ENCODE peak calls at places on chromosomes 4 and X, in six cellular contexts. F, T, H, N, Z and P are unnamed samples.

GRCh38 chr4:93084599-93085305 is 743.8 kb upstream of the ATOH1 start:
- DNase-seq in H (no peak), Z (no peak), T (no peak), F (peak), N (no peak), P (peak)

GRCh38 chr4:181807771-181808170 is 435.4 kb upstream of the TENM3 start:
- DNase-seq in H (no peak), F (no peak), N (no peak), Z (no peak), T (no peak), P (no peak)

GRCh38 chr4:76809594-76810305 is 88.2 kb downstream of the SOWAHB start:
- DNase-seq in F (no peak), T (peak), Z (no peak), H (no peak), N (no peak), P (no peak)

GRCh38 chrX:111129949-111130348 is 34.0 kb downstream of the PAK3 start:
- DNase-seq in Z (no peak), N (no peak), F (no peak), H (no peak), T (no peak), P (no peak)

GRCh38 chr4:158302076-158302866 is 92.0 kb downstream of the TMEM144 start:
- DNase-seq in F (no peak), Z (no peak), N (no peak), H (peak), T (no peak), P (no peak)

GRCh38 chr4:71732066-71732465 is 51.8 kb downstream of the GC start:
- DNase-seq in T (no peak), F (no peak), H (peak), Z (no peak), N (no peak), P (no peak)

GRCh38 chr4:108270466-108271450 is 102.0 kb upstream of the LEF1 start:
- DNase-seq in N (no peak), Z (no peak), F (no peak), H (peak), T (no peak), P (no peak)

GRCh38 chr4:37389967-37390580 is 145.5 kb downstream of the NWD2 start:
- DNase-seq in F (peak), T (no peak), H (peak), Z (peak), N (no peak), P (peak)

GRCh38 chr4:173735055-173735454 is 205.0 kb upstream of the HAND2 start:
- DNase-seq in T (no peak), H (no peak), N (no peak), F (no peak), Z (no peak), P (no peak)

GRCh38 chr4:156378053-156378665 is 424.5 kb upstream of the CTSO start:
- DNase-seq in N (no peak), H (peak), F (peak), Z (peak), T (no peak), P (peak)
- TF ChIP-seq CTCF in N (no peak), H (peak), F (peak), Z (peak), T (peak), P (peak)

DNA sequence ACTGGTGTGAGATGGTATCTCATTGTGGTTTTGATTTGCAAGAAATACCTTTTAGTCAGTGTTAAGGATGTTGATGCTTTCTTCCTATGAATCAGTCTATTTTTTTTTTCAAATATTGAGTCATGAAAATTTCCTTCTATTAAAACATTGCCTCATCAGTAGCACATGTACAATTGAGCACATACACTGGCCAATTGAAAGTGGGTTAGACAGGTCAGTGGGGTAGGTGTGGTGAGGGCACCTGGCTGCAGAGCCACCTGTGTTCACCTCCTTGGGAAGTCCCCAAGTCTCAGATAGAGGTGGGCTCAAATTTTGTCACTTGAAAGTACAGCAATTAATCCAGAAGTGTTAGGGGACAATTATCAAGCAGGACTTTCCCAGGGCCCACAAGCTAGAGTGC is 243.7 kb downstream of the SPRY1 start:
- DNase-seq in Z (no peak), H (no peak), N (no peak), T (no peak), F (no peak), P (no peak)
- H3K4me3 ChIP-seq in Z (no peak), H (no peak), N (no peak), T (no peak), F (no peak), P (no peak)

GRCh38 chr4:105002278-105002677 is 144.4 kb upstream of the TET2 start:
- DNase-seq in F (no peak), H (no peak), Z (no peak), T (no peak), N (no peak), P (no peak)
- TF ChIP-seq CTCF in F (no peak), H (no peak), Z (no peak), T (no peak), N (no peak), P (no peak)

GRCh38 chrX:68675466-68675865 is 28.0 kb downstream of the STARD8 start:
- DNase-seq in F (no peak), H (no peak), Z (no peak), T (no peak), N (no peak), P (no peak)
- H3K4me3 ChIP-seq in F (no peak), H (no peak), Z (no peak), T (no peak), N (no peak), P (no peak)

GRCh38 chr4:125313497-125313896 is 1.3 kb upstream of the FAT4 start:
- DNase-seq in Z (peak), T (no peak), H (peak), N (no peak), F (peak), P (no peak)

GRCh38 chr4:125316391-125316780 is 1.6 kb downstream of the FAT4 start:
- DNase-seq in Z (no peak), T (peak), N (peak), H (no peak), F (peak), P (peak)

GRCh38 chr4:125313989-125314602 is 659 bp upstream of the FAT4 start:
- DNase-seq in N (no peak), T (no peak), Z (no peak), F (no peak), H (no peak), P (no peak)

GRCh38 chr4:125315571-125316390 is 1.0 kb downstream of the FAT4 start:
- DNase-seq in F (peak), H (peak), Z (no peak), T (peak), N (peak), P (peak)

DNA sequence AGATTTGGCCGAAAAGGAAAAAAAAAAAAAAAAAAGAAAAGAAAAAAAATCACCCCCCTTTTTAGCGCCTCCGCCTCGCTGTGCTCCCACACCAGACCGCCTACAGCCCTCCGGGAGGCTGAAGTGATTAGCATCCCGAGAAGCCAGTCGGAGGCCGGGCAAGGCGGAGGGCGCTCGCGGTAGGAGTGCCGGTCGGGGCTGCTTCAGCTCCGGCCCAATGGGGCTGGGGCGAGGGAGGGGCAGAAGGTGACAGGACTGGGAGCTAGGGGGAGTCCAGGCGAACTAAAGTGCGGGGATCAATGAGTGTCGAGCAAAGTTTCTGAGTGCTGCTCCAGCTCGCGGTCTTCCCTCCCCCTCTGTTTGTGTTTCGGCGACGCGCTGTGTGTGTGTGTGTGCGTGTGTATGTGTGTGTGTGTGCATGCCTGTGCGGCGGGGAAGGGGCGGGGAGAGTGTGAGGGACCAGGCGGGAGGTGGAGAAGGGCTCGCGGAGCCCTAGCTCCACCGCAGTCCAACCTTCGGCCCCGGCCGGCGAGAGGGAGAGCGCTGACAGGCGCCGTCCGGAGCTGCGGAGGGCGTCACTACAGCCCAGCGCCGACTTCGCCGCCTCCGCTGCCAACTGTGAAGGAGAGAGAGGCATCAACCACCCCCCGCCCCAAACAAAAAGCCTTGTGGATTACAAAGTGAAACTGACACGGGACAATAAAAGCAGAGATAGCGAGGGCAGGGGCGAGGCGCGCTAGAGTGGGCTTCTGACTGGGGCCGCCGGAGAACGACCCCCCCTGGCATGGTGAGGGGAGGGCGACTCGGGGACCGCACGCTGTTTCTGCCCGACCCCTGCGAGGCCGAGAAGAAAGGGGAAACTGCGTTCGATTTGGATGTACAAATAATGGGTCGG is at the start of gene FAT4:
- DNase-seq in N (peak), H (peak), F (peak), Z (peak), T (peak), P (peak)
- TF ChIP-seq CTCF in N (no peak), H (peak), F (no peak), Z (no peak), T (no peak), P (no peak)

GRCh38 chr4:152693875-152694274 is 14.1 kb upstream of the TMEM154 start:
- DNase-seq in Z (no peak), T (no peak), F (no peak), N (no peak), H (no peak), P (peak)

GRCh38 chr4:152699313-152699712 is 19.5 kb upstream of the TMEM154 start:
- DNase-seq in H (no peak), Z (no peak), F (no peak), N (no peak), T (no peak), P (no peak)

GRCh38 chr4:152697284-152698011 is 17.7 kb upstream of the TMEM154 start:
- DNase-seq in H (no peak), F (no peak), Z (no peak), N (no peak), T (no peak), P (no peak)

GRCh38 chr4:152698012-152698499 is 18.3 kb upstream of the TMEM154 start:
- DNase-seq in F (no peak), N (no peak), Z (no peak), T (no peak), H (no peak), P (no peak)

DNA sequence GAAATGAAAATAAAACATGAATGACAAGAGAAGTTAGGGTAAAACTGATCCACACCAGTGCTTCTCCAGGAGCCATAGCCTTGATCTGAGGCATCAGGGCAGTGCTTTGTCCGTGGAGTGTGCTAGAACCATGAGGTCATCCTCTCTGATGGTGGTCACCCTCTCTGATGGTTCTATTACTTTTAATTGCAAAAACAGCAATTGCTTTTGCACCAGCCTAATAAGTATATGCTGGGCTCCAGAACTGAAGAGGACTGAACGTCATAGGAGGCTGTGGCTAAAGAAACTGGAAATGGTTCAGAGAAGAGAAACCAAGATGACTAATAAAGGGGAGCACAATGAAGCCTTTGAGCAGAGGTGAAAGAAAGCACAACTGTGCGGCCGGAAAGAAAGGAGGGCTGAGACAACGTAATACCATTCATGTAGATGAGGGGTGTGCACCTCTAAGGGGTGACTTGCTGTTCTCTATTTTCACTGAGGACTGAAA is 17.0 kb upstream of the TMEM154 start:
- DNase-seq in H (peak), Z (peak), T (peak), F (no peak), N (no peak), P (peak)
- H3K4me3 ChIP-seq in H (no peak), Z (no peak), T (no peak), F (no peak), N (no peak), P (no peak)